ENCODE peak calls at places on chromosomes 1 and 21, in four cellular contexts. A is T-helper 2 cell, U is occipital lobe, M is NAMALWA. C is an unnamed sample.

GRCh38 chr1:98991127-98992003 is 13.3 kb downstream of the PLPPR5 start:
- DNase-seq in U (no peak), A (no peak), M (peak), C (no peak)

GRCh38 chr1:92747735-92748134 is 37.2 kb downstream of the EVI5 start:
- DNase-seq in M (no peak), A (no peak), U (no peak), C (no peak)

GRCh38 chr1:168260393-168260792 is 20.3 kb upstream of the TBX19 start:
- DNase-seq in A (no peak), M (no peak), U (no peak), C (no peak)

GRCh38 chr1:69648486-69648885 is 80.8 kb downstream of the LRRC7 start:
- DNase-seq in M (no peak), U (no peak), A (no peak), C (no peak)

GRCh38 chr21:31418355-31419001 is 74.4 kb upstream of the TIAM1 start:
- DNase-seq in A (no peak), U (no peak), M (no peak), C (no peak)

GRCh38 chr1:29129916-29130315 is 6.2 kb upstream of the TMEM200B start:
- DNase-seq in M (no peak), A (no peak), U (no peak), C (no peak)

GRCh38 chr1:171801395-171801990 is 20.0 kb downstream of the METTL13 start:
- DNase-seq in M (peak), U (peak), A (no peak), C (no peak)

GRCh38 chr1:225987491-225988316 is 11.4 kb downstream of the SDE2 start:
- DNase-seq in A (no peak), M (peak), U (no peak), C (no peak)

GRCh38 chr1:37726191-37726590 is 33.9 kb downstream of the CDCA8 start:
- DNase-seq in A (no peak), M (no peak), U (no peak), C (peak)

GRCh38 chr1:30515746-30516504 is 207.5 kb downstream of the MATN1 start:
- DNase-seq in U (no peak), A (no peak), M (no peak), C (no peak)

GRCh38 chr21:37660709-37661108 is 255.5 kb downstream of the KCNJ6 start:
- DNase-seq in M (no peak), A (no peak), U (no peak), C (no peak)

GRCh38 chr1:87174726-87175237 is 153.9 kb upstream of the LMO4 start:
- DNase-seq in A (no peak), M (no peak), U (no peak), C (no peak)

GRCh38 chr1:30194741-30195423 is 528.5 kb downstream of the MATN1 start:
- DNase-seq in U (no peak), A (no peak), M (no peak), C (no peak)

GRCh38 chr1:87129606-87130005 is 199.1 kb upstream of the LMO4 start:
- DNase-seq in M (no peak), A (no peak), U (no peak), C (no peak)

GRCh38 chr1:21630571-21631338 is 38.4 kb downstream of the RAP1GAP start:
- DNase-seq in M (no peak), A (no peak), U (no peak), C (no peak)

GRCh38 chr1:155196893-155197638 is 10.6 kb downstream of the THBS3 start:
- DNase-seq in A (no peak), U (no peak), M (no peak), C (peak)

GRCh38 chr1:20137604-20138003 is 1.5 kb upstream of the PLA2G2F start:
- DNase-seq in A (no peak), M (no peak), U (no peak), C (no peak)

GRCh38 chr1:72481420-72481819 is 199.1 kb upstream of the NEGR1 start:
- DNase-seq in U (no peak), A (no peak), M (peak), C (no peak)

GRCh38 chr1:185044387-185044786 is 971 bp upstream of the RNF2 start:
- DNase-seq in A (no peak), M (no peak), U (no peak), C (no peak)

GRCh38 chr1:59232209-59232608 is 64.7 kb upstream of the FGGY start:
- DNase-seq in U (no peak), A (no peak), M (no peak), C (no peak)

GRCh38 chr1:227685807-227686206 is 49.3 kb downstream of the JMJD4 start:
- DNase-seq in A (no peak), M (no peak), U (no peak), C (no peak)

GRCh38 chr1:3034162-3034561 is 12.9 kb downstream of the ACTRT2 start:
- DNase-seq in M (no peak), A (no peak), U (no peak), C (no peak)

GRCh38 chr1:56324504-56324903 is 254.9 kb downstream of the PLPP3 start:
- DNase-seq in A (no peak), U (no peak), M (no peak), C (no peak)

GRCh38 chr1:9561429-9561828 is 22.2 kb downstream of the SLC25A33 start:
- DNase-seq in M (peak), U (no peak), A (no peak), C (peak)

GRCh38 chr21:32256873-32257620 is 21.8 kb downstream of the MIS18A start:
- DNase-seq in A (no peak), M (no peak), U (peak), C (peak)

C was measured in amygdala.